ENCODE peak calls at places on chromosome 2, in ten cellular contexts. C is GM19239; L is lower lobe of right lung; Y is HCEC 1CT; A is GM04503; D is GM13976; W is naive B cell; P is activated CD8-positive, alpha-beta T cell treated with anti-CD3 and anti-CD28 coated beads for 36 hours; M is cardiac muscle cell; J is neural crest cell. B is an unnamed sample.
A peak's percentile ranks its signal among the peaks of the same experiment; 100 is the strongest.

GRCh38 chr2:29480423-29480822 is 365.2 kb downstream of the CLIP4 start:
- DNase-seq in P (no peak), D (no peak), J (no peak), M (no peak), C (no peak), Y (no peak), A (no peak), W (no peak), L (peak; percentile 61), B (peak; percentile 83)

GRCh38 chr2:14927021-14927564 is 294.6 kb downstream of the LRATD1 start:
- DNase-seq in C (no peak), W (no peak), D (no peak), J (no peak), Y (no peak), M (no peak), P (no peak), A (no peak), L (no peak), B (no peak)

GRCh38 chr2:215982465-215982875 is 30.9 kb downstream of the MREG start:
- DNase-seq in C (no peak), J (no peak), Y (peak; percentile 84), A (peak; percentile 30), D (peak; percentile 20), M (no peak), W (no peak), L (no peak), P (peak; percentile 37), B (no peak)

GRCh38 chr2:216349366-216349765 is 22.9 kb downstream of the MARCHF4 start:
- DNase-seq in J (no peak), W (no peak), Y (no peak), C (no peak), A (no peak), D (no peak), M (no peak), P (peak; percentile 13), L (no peak), B (no peak)

GRCh38 chr2:189115126-189115525 is 64.4 kb downstream of the COL5A2 start:
- DNase-seq in W (no peak), P (no peak), M (peak; percentile 62), D (no peak), L (no peak), Y (peak; percentile 57), J (no peak), A (no peak), C (no peak), B (no peak)

GRCh38 chr2:167182403-167182802 is 294.1 kb downstream of the XIRP2 start:
- DNase-seq in W (no peak), L (no peak), M (no peak), C (no peak), Y (no peak), P (no peak), D (no peak), A (no peak), J (no peak), B (no peak)

GRCh38 chr2:101717041-101717817 is 19.7 kb downstream of the MAP4K4 start:
- DNase-seq in M (no peak), A (no peak), D (no peak), J (no peak), C (peak; percentile 29), L (no peak), P (peak; percentile 68), Y (no peak), W (peak; percentile 90), B (no peak)

GRCh38 chr2:20561703-20562454 is 89.0 kb downstream of the HS1BP3 start:
- DNase-seq in L (no peak), A (peak; percentile 44), M (peak; percentile 66), P (no peak), W (no peak), D (no peak), C (no peak), J (no peak), Y (peak; percentile 86), B (no peak)

GRCh38 chr2:61470122-61470951 is 550 bp downstream of the USP34 start:
- DNase-seq in M (peak; percentile 84), J (peak; percentile 68), L (peak; percentile 91), W (peak; percentile 60), Y (peak; percentile 77), P (peak; percentile 89), D (peak; percentile 88), A (no peak), C (peak; percentile 71), B (peak; percentile 77)